ENCODE peak calls at places on chromosomes 6 and 20, in ten cellular contexts. A, T, Z, P, K, J, V, U, G and X are unnamed samples.

GRCh38 chr6:107198631-107199416 is 83.5 kb upstream of the BEND3 start:
- ATAC-seq in A (no peak), T (no peak), Z (no peak), P (no peak), K (no peak), J (no peak), V (no peak), U (no peak), G (no peak), X (no peak)

GRCh38 chr20:57834306-57834863 is 124.6 kb upstream of the PMEPA1 start:
- ATAC-seq in A (no peak), T (no peak), Z (no peak), P (no peak), K (no peak), J (no peak), V (no peak), U (no peak), G (no peak), X (no peak)

GRCh38 chr20:32621914-32622584 is 36.9 kb upstream of the NOL4L start:
- ATAC-seq in A (no peak), T (peak), Z (no peak), P (no peak), K (no peak), J (no peak), V (no peak), U (no peak), G (no peak), X (no peak)

GRCh38 chr6:11754625-11755289 is 23.8 kb downstream of the ADTRP start:
- ATAC-seq in A (peak), T (no peak), Z (no peak), P (no peak), K (no peak), J (peak), V (no peak), U (no peak), G (no peak), X (no peak)

GRCh38 chr6:159797554-159797953 is 2.5 kb upstream of the PNLDC1 start:
- ATAC-seq in A (no peak), T (peak), Z (no peak), P (no peak), K (no peak), J (no peak), V (no peak), U (no peak), G (no peak), X (no peak)

GRCh38 chr6:29887330-29887818 is 55.0 kb upstream of the HLA-A start:
- ATAC-seq in A (peak), T (peak), Z (peak), P (peak), K (peak), J (peak), V (peak), U (peak), G (peak), X (peak)

GRCh38 chr6:48419992-48420391 is 309.0 kb upstream of the PTCHD4 start:
- ATAC-seq in A (no peak), T (no peak), Z (no peak), P (no peak), K (no peak), J (no peak), V (no peak), U (no peak), G (peak), X (no peak)

GRCh38 chr20:22382742-22383141 is 201.6 kb downstream of the FOXA2 start:
- ATAC-seq in A (no peak), T (no peak), Z (no peak), P (no peak), K (no peak), J (no peak), V (no peak), U (no peak), G (peak), X (peak)

GRCh38 chr6:93252930-93253329 is 166.4 kb downstream of the EPHA7 start:
- ATAC-seq in A (no peak), T (no peak), Z (no peak), P (no peak), K (no peak), J (no peak), V (no peak), U (no peak), G (no peak), X (no peak)

GRCh38 chr20:53296451-53297153 is 297.0 kb downstream of the ZNF217 start:
- ATAC-seq in A (no peak), T (no peak), Z (no peak), P (no peak), K (no peak), J (no peak), V (no peak), U (no peak), G (no peak), X (no peak)

GRCh38 chr20:46695888-46696287 is 6.6 kb upstream of the TP53RK start:
- ATAC-seq in A (no peak), T (no peak), Z (no peak), P (no peak), K (no peak), J (no peak), V (no peak), U (no peak), G (no peak), X (no peak)

GRCh38 chr20:45235995-45236394 is 14.8 kb downstream of the SEMG2 start:
- ATAC-seq in A (no peak), T (no peak), Z (no peak), P (no peak), K (peak), J (no peak), V (peak), U (no peak), G (no peak), X (no peak)

GRCh38 chr6:125114248-125114858 is 39.2 kb upstream of the TPD52L1 start:
- ATAC-seq in A (no peak), T (no peak), Z (no peak), P (no peak), K (no peak), J (no peak), V (peak), U (no peak), G (no peak), X (no peak)

GRCh38 chr6:160791981-160792418 is 90.0 kb downstream of the PLG start:
- ATAC-seq in A (no peak), T (no peak), Z (no peak), P (no peak), K (no peak), J (no peak), V (no peak), U (peak), G (no peak), X (no peak)

GRCh38 chr6:137688230-137688971 is 178.7 kb upstream of the TNFAIP3 start:
- ATAC-seq in A (no peak), T (no peak), Z (no peak), P (no peak), K (no peak), J (no peak), V (no peak), U (no peak), G (no peak), X (no peak)

GRCh38 chr20:40160151-40160550 is 528.9 kb downstream of the MAFB start:
- ATAC-seq in A (peak), T (no peak), Z (peak), P (no peak), K (peak), J (peak), V (peak), U (peak), G (peak), X (no peak)

GRCh38 chr20:49629606-49630005 is 61.7 kb upstream of the PTGIS start:
- ATAC-seq in A (no peak), T (no peak), Z (no peak), P (no peak), K (no peak), J (no peak), V (no peak), U (no peak), G (no peak), X (no peak)

GRCh38 chr6:45911691-45912090 is 104.0 kb downstream of the CLIC5 start:
- ATAC-seq in A (no peak), T (no peak), Z (no peak), P (no peak), K (no peak), J (no peak), V (no peak), U (no peak), G (no peak), X (no peak)

GRCh38 chr20:47455133-47456040 is 46.3 kb upstream of the NCOA3 start:
- ATAC-seq in A (no peak), T (no peak), Z (no peak), P (no peak), K (no peak), J (no peak), V (peak), U (no peak), G (no peak), X (no peak)

GRCh38 chr6:133644548-133644947 is 244.4 kb upstream of the TCF21 start:
- ATAC-seq in A (no peak), T (no peak), Z (no peak), P (no peak), K (no peak), J (no peak), V (no peak), U (no peak), G (no peak), X (no peak)

GRCh38 chr6:110950443-110950842 is 8.1 kb upstream of the GTF3C6 start:
- ATAC-seq in A (no peak), T (no peak), Z (no peak), P (no peak), K (no peak), J (no peak), V (peak), U (no peak), G (no peak), X (no peak)

GRCh38 chr6:100209323-100210137 is 215.5 kb upstream of the MCHR2 start:
- ATAC-seq in A (no peak), T (no peak), Z (no peak), P (no peak), K (no peak), J (no peak), V (no peak), U (no peak), G (no peak), X (no peak)

GRCh38 chr6:109527989-109528388 is 45.0 kb upstream of the ZBTB24 start:
- ATAC-seq in A (no peak), T (no peak), Z (no peak), P (no peak), K (no peak), J (no peak), V (no peak), U (no peak), G (no peak), X (no peak)

GRCh38 chr6:157037165-157037564 is 260.0 kb downstream of the ARID1B start:
- ATAC-seq in A (peak), T (no peak), Z (no peak), P (no peak), K (no peak), J (peak), V (no peak), U (no peak), G (no peak), X (no peak)

GRCh38 chr20:24109537-24109936 is 121.0 kb upstream of the GGTLC1 start:
- ATAC-seq in A (no peak), T (peak), Z (no peak), P (no peak), K (no peak), J (no peak), V (no peak), U (no peak), G (no peak), X (no peak)

GRCh38 chr6:3442444-3443220 is 14.2 kb downstream of the SLC22A23 start:
- ATAC-seq in A (no peak), T (no peak), Z (no peak), P (no peak), K (no peak), J (no peak), V (no peak), U (no peak), G (no peak), X (no peak)

GRCh38 chr6:154239392-154239791 is 117.2 kb downstream of the IPCEF1 start:
- ATAC-seq in A (no peak), T (peak), Z (no peak), P (peak), K (no peak), J (no peak), V (no peak), U (no peak), G (peak), X (no peak)

GRCh38 chr6:13250703-13251102 is 77.6 kb downstream of the TBC1D7 start:
- ATAC-seq in A (no peak), T (no peak), Z (no peak), P (no peak), K (no peak), J (no peak), V (peak), U (no peak), G (no peak), X (no peak)